ENCODE peak calls at places on chromosomes 2 and 18, in eight cellular contexts. Z is GM23248; J is small intestine; U is CD4-positive, alpha-beta memory T cell; K is left ventricle myocardium inferior; E is ovary; B is GM23338; P is CD8-positive, alpha-beta T cell. R is an unnamed sample. For H3K4me1, the result is how much of the 10 kb centered on the place peaks cover.

GRCh38 chr18:62198259-62198658 is 11.2 kb downstream of the RELCH start:
- DNase-seq in Z (peak), J (no peak), U (no peak), K (no peak), E (no peak), B (no peak), P (no peak), R (no peak)

GRCh38 chr2:105848367-105848766 is 103.7 kb downstream of the NCK2 start:
- DNase-seq in Z (no peak), J (no peak), U (no peak), K (no peak), E (no peak), B (no peak), P (no peak), R (no peak)

GRCh38 chr2:16578081-16578480 is 87.6 kb downstream of the CYRIA start:
- DNase-seq in Z (no peak), J (no peak), U (no peak), K (no peak), E (no peak), B (no peak), P (no peak), R (no peak)

GRCh38 chr2:152402780-152403388 is 67.9 kb downstream of the FMNL2 start:
- DNase-seq in Z (no peak), J (no peak), U (peak), K (no peak), E (no peak), B (no peak), P (no peak), R (no peak)

GRCh38 chr2:61946661-61947060 is 41.2 kb downstream of the COMMD1 start:
- DNase-seq in Z (no peak), J (no peak), U (no peak), K (no peak), E (no peak), B (no peak), P (no peak), R (no peak)

GRCh38 chr2:225270861-225271260 is 128.6 kb upstream of the NYAP2 start:
- DNase-seq in Z (peak), J (peak), U (peak), K (no peak), E (no peak), B (peak), P (no peak), R (no peak)

GRCh38 chr2:120423167-120423943 is 77.4 kb downstream of the INHBB start:
- DNase-seq in Z (no peak), J (no peak), U (no peak), K (no peak), E (no peak), B (no peak), P (no peak), R (no peak)

GRCh38 chr2:76867854-76868253 is 654.3 kb downstream of the LRRTM4 start:
- DNase-seq in Z (peak), J (no peak), U (no peak), K (no peak), E (no peak), B (no peak), P (no peak), R (no peak)

GRCh38 chr2:189360861-189361260 is 80.4 kb upstream of the WDR75 start:
- DNase-seq in Z (no peak), J (no peak), U (no peak), K (no peak), E (no peak), B (no peak), P (no peak), R (no peak)

GRCh38 chr2:167758292-167758691 is 489.1 kb downstream of the STK39 start:
- DNase-seq in Z (no peak), J (no peak), U (no peak), K (no peak), E (no peak), B (peak), P (no peak), R (no peak)

GRCh38 chr2:226300487-226300886 is 499.1 kb downstream of the IRS1 start:
- DNase-seq in Z (no peak), J (no peak), U (no peak), K (no peak), E (no peak), B (no peak), P (no peak), R (no peak)

GRCh38 chr2:144509548-144510205 is 10.2 kb downstream of the ZEB2 start:
- DNase-seq in Z (peak), J (no peak), U (no peak), K (no peak), E (no peak), B (peak), P (no peak), R (no peak)

GRCh38 chr2:231890896-231891513 is 35.2 kb downstream of the NPPC start:
- DNase-seq in Z (no peak), J (no peak), U (no peak), K (no peak), E (no peak), B (no peak), P (no peak), R (no peak)

GRCh38 chr18:24063121-24063731 is 48.7 kb downstream of the TTC39C start:
- DNase-seq in Z (peak), J (no peak), U (no peak), K (no peak), E (no peak), B (no peak), P (no peak), R (no peak)

GRCh38 chr2:38467768-38468463 is 90.8 kb upstream of the ATL2 start:
- DNase-seq in Z (no peak), J (no peak), U (no peak), K (no peak), E (no peak), B (no peak), P (no peak), R (no peak)

GRCh38 chr2:223081789-223082188 is 29.8 kb downstream of the KCNE4 start:
- DNase-seq in Z (peak), J (no peak), U (no peak), K (no peak), E (no peak), B (no peak), P (no peak), R (no peak)

GRCh38 chr2:100921685-100922161 is 80.4 kb upstream of the RPL31 start:
- DNase-seq in Z (peak), J (no peak), U (no peak), K (no peak), E (no peak), B (no peak), P (no peak), R (no peak)

GRCh38 chr2:237860273-237860935 is 981 bp downstream of the RAMP1 start:
- DNase-seq in Z (no peak), J (peak), U (no peak), K (no peak), E (no peak), B (no peak), P (no peak), R (no peak)
- H3K4me3 ChIP-seq in Z (peak), J (peak), U (no peak), K (peak), E (peak), B (peak), P (no peak), R (peak)

GRCh38 chr2:71465961-71466300 is 12.6 kb downstream of the DYSF start:
- DNase-seq in Z (no peak), J (no peak), U (no peak), K (no peak), E (no peak), B (no peak), P (no peak), R (no peak)
- H3K4me1 ChIP-seq in Z (under half), J (under half), U (under half), K (half or more), E (under half), B (under half), P (under half), R (under half)

DNA sequence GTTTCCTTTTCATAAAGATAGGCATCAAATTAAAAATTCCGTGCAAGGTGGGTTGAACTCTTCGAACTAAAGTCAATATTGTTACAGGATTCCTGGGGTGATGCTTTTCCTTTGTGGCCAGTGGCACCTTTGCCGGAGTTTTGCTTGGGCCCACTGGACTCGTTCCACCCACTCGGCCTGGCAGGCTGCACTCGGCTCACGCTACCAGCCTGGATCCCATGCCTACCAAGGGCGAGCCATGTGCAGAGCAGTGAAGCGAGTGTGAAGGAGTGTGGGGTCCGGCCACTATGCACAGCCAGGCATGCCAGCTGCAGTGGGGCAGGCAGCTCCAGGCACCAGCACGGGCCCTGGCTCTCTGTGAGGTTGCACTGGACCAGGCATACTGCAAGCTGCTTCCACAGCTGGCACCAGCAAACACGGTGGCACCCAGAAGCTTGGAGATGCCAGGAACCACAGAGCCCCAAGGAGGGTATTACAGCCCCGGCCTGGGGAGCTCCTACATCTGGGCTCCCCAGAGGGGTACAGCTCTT is 83.6 kb downstream of the DTNB start:
- DNase-seq in Z (no peak), J (no peak), U (no peak), K (no peak), E (no peak), B (no peak), P (no peak), R (no peak)
- H3K27ac ChIP-seq in Z (no peak), J (no peak), U (no peak), K (no peak), E (no peak), B (no peak), P (no peak), R (no peak)

GRCh38 chr2:68594674-68595492 is 48.5 kb upstream of the PROKR1 start:
- DNase-seq in Z (peak), J (peak), U (peak), K (peak), E (no peak), B (peak), P (peak), R (no peak)
- H3K4me3 ChIP-seq in Z (no peak), J (no peak), U (no peak), K (peak), E (no peak), B (no peak), P (no peak), R (no peak)

GRCh38 chr2:236744316-236745105 is 174.9 kb downstream of the ACKR3 start:
- DNase-seq in Z (peak), J (no peak), U (no peak), K (no peak), E (no peak), B (no peak), P (no peak), R (no peak)
- H3K4me1 ChIP-seq in Z (half or more), J (under half), U (under half), K (under half), E (under half), B (under half), P (under half), R (under half)

GRCh38 chr2:64862623-64863022 is 126.6 kb upstream of the SLC1A4 start:
- DNase-seq in Z (peak), J (no peak), U (peak), K (no peak), E (no peak), B (no peak), P (no peak), R (no peak)
- H3K27ac ChIP-seq in Z (peak), J (no peak), U (no peak), K (no peak), E (no peak), B (no peak), P (no peak), R (no peak)